ENCODE peak calls at places on chromosomes 4 and X, in seven cellular contexts. K is GM12878, N is breast epithelium, U is sigmoid colon, I is cardiac muscle cell, R is A673, E is left ventricle myocardium inferior. W is an unnamed sample.

GRCh38 chr4:95093460-95093859 is 335.7 kb downstream of the BMPR1B start:
- DNase-seq in K (no peak), N (no peak), U (no peak), I (no peak), R (no peak), E (no peak), W (no peak)

GRCh38 chr4:726235-726787 is 20.7 kb downstream of the PCGF3 start:
- DNase-seq in K (no peak), N (no peak), U (no peak), I (no peak), R (no peak), E (no peak), W (no peak)

GRCh38 chr4:139229534-139230039 is 50.4 kb downstream of the MGARP start:
- DNase-seq in K (no peak), N (no peak), U (no peak), I (peak; percentile 54), R (peak; percentile 78), E (no peak), W (peak; percentile 42)

GRCh38 chr4:108483077-108483476 is 137.3 kb upstream of the RPL34 start:
- DNase-seq in K (no peak), N (no peak), U (no peak), I (no peak), R (peak; percentile 14), E (no peak), W (no peak)

GRCh38 chr4:53963786-53964185 is 100.6 kb downstream of the CHIC2 start:
- DNase-seq in K (no peak), N (no peak), U (no peak), I (no peak), R (peak; percentile 7), E (no peak), W (no peak)

GRCh38 chr4:166202991-166203390 is 330.0 kb downstream of the TLL1 start:
- DNase-seq in K (no peak), N (no peak), U (no peak), I (no peak), R (no peak), E (no peak), W (no peak)

GRCh38 chrX:109967151-109967550 is 35.8 kb upstream of the TMEM164 start:
- DNase-seq in K (no peak), N (no peak), U (no peak), I (no peak), R (no peak), E (no peak), W (no peak)

GRCh38 chr4:6641164-6641970 is 882 bp downstream of the MRFAP1 start:
- DNase-seq in K (no peak), N (peak; percentile 29), U (no peak), I (peak; percentile 35), R (no peak), E (peak; percentile 33), W (no peak)

GRCh38 chrX:94871640-94872039 is 1197.6 kb downstream of the FAM133A start:
- DNase-seq in K (no peak), N (no peak), U (no peak), I (no peak), R (no peak), E (no peak), W (no peak)

GRCh38 chrX:38968817-38969216 is 167.6 kb downstream of the MID1IP1 start:
- DNase-seq in K (no peak), N (no peak), U (no peak), I (no peak), R (no peak), E (no peak), W (no peak)

GRCh38 chrX:79592259-79592658 is 225.1 kb upstream of the ITM2A start:
- DNase-seq in K (no peak), N (no peak), U (no peak), I (peak; percentile 0), R (peak; percentile 2), E (no peak), W (no peak)

GRCh38 chr4:16056681-16057400 is 27.0 kb downstream of the PROM1 start:
- DNase-seq in K (no peak), N (no peak), U (no peak), I (no peak), R (peak; percentile 55), E (no peak), W (no peak)

DNA sequence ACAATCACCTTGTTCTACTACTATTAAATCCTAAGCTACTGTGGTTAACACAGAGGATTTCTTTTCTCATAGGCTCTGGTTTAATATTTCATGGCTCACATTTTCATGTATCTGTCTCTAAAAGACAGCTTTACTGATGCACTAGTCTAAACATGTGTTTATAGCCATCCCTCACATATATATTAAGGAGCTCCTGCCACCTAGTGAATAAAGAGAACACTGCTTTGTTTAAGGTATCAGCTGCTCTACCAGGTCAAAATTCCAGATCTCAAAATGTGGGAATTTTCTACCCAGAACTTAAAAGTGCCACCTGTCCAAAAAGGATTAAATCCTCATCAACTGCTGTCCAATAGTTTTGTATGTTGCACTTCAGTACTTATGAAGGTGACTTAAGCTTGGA is 188.5 kb upstream of the TEX13C start:
- DNase-seq in K (no peak), N (no peak), U (no peak), I (peak; percentile 14), R (peak; percentile 58), E (no peak), W (no peak)
- TF ChIP-seq CTCF in K (peak; percentile 34), N (no peak), U (no peak), I (no peak), R (peak; percentile 56), E (no peak), W (peak; percentile 54)

GRCh38 chr4:88033309-88033708 is 25.9 kb downstream of the PKD2 start:
- DNase-seq in K (no peak), N (no peak), U (no peak), I (peak; percentile 72), R (peak; percentile 47), E (no peak), W (peak; percentile 44)

GRCh38 chr4:88028961-88029360 is 21.5 kb downstream of the PKD2 start:
- DNase-seq in K (no peak), N (no peak), U (no peak), I (no peak), R (no peak), E (no peak), W (no peak)

GRCh38 chr4:88030565-88031310 is 23.3 kb downstream of the PKD2 start:
- DNase-seq in K (no peak), N (no peak), U (no peak), I (no peak), R (no peak), E (no peak), W (no peak)

GRCh38 chr4:88029556-88029955 is 22.1 kb downstream of the PKD2 start:
- DNase-seq in K (no peak), N (no peak), U (no peak), I (no peak), R (no peak), E (no peak), W (no peak)

DNA sequence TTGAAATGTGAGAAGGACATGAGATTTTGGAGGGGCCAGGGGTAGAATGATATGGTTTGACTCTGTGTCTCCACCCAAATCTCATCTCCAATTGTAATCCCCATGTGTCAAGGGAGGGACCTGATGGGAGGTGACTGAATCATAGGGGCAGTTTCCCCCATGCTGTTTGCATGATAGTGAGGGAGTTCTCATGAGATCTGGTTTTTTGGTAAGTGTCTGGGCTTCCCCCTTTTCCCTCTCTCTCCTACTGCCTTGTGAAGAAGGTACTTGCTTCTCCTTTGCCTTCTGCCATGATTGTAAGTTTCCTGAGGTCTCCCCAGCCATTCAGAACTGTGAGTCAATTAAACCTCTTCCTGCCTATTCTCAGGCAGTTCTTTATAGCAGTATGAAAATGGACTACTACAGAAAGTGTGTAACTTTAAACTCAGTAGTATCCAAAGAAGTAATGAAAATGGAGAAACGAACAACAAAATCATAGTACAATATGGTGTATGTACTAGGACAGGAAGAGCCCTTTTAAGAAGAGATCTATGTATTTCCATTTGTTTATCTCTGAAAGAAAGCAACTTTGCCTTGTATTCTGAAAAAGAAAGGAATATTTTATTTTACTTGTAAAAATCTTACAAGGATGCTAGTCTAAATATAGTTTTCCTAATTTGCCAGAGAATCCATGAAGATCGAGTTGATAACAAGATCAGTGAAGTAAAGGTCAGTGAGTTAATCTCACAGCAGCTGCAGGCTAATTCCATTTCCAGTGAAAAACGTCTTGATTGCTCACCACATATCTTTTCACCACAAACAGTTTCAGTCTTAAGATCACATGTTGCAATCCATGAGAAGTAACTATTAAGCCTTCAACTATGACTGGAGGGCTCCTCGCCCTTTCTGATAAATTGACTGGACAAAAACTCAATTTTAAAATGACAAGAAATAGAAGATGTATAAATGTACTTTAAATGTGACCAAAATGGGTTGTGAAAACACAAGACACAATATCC is 20.5 kb downstream of the PKD2 start:
- DNase-seq in K (no peak), N (no peak), U (no peak), I (no peak), R (peak; percentile 3), E (no peak), W (peak; percentile 94)
- H3K27ac ChIP-seq in K (no peak overlapping the region), N (peak overlapping the region; percentile 69), U (peak overlapping the region; percentile 40), I (no peak overlapping the region), R (no peak overlapping the region), E (peak overlapping the region; percentile 21), W (peak overlapping the region; percentile 94)

DNA sequence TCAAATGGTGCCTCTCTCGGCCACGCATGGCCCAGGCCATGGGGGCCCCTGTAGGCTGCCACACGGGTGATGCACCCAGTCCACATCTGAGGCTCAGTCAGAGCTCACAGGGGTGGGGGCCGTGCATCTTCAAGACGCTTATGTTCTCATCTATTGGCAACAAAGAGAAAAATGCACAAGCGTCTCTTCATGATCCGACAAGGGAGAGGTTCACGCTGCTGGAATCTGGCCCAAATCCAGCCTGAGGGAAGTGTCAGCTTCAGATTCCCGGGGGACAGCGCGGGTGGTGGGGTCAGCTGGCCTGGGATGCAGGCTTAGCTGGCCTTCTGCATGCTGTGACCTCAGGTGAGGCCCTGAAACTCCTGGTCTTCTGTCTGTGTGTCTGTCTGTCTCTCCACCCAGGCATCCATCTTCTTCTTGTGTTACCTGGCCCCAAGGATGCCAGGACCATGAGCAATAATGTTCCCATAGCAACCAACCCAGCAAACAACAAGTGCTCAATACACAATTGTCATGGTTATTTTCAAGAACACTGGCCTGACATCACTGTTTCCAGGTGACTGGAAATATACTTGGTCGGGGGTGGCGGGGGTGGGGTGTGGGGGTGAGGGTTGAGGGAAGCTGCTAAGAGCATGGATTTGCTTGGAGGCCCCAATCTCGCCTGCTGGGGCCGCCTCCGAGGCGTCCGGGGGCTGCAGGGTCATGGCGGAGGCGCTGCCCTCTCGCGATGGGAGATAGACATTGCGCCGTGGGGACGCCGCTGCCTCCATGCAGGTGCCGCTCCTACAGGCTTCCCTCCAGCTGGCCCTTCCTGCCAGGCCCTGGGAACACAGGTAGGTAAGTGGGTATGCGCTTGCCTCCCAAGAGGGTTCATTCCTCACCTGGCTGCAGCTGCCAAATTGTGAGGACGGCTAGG is 48.3 kb downstream of the ABLIM2 start:
- DNase-seq in K (no peak), N (no peak), U (no peak), I (peak; percentile 65), R (no peak), E (no peak), W (peak; percentile 89)
- TF ChIP-seq CTCF in K (peak; percentile 20), N (no peak), U (no peak), I (no peak), R (no peak), E (no peak), W (peak; percentile 46)

DNA sequence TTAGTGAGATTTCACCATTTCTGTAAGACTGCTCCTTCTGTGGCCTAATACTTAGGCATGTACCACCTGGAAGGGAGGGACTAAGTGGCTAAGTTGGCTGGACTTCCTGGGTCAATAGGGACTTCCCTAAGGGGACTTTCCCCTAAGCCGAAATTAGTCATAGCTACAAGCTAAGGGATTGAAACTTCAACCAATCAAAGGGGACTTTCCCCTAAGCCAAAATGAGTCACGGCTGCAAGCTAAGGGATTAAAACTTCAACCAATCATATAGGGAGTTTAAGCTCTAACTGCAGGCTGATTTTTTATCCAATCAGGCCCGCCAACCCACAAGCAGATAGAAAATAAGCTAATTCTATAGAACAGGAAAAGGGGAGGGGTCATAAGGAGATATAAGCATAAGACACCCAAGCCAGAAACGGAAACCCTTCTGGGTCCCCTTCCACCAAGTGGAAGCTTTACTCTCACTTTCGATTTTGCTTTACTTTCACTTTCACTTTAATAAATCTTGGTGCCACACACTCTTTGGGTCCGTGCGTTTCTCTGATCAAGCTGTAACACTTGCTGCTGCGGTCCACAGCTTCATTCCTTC is 382.8 kb downstream of the KLHL4 start:
- DNase-seq in K (peak; percentile 50), N (no peak), U (no peak), I (no peak), R (no peak), E (no peak), W (no peak)
- H3K27ac ChIP-seq in K (peak overlapping the region; percentile 34), N (no peak overlapping the region), U (no peak overlapping the region), I (no peak overlapping the region), R (no peak overlapping the region), E (no peak overlapping the region), W (no peak overlapping the region)